ENCODE peak calls at places on chromosome 14, in seven cellular contexts. E is fibroblast of pulmonary artery, Y is psoas muscle, A is astrocyte of the spinal cord, V is Panc1, U is fibroblast of lung, K is tibial artery. Q is an unnamed sample.

GRCh38 chr14:23284654-23285529 is 1.0 kb downstream of the HOMEZ start:
- DNase-seq in E (peak), Y (no peak), A (no peak), V (no peak), U (peak), K (no peak), Q (no peak)

GRCh38 chr14:99654235-99655000 is 9.5 kb downstream of the HHIPL1 start:
- DNase-seq in E (peak), Y (peak), A (peak), V (no peak), U (peak), K (peak), Q (no peak)

GRCh38 chr14:22824711-22825359 is 4.9 kb upstream of the MRPL52 start:
- DNase-seq in E (peak), Y (no peak), A (peak), V (no peak), U (peak), K (no peak), Q (no peak)

GRCh38 chr14:68546839-68547238 is 246.0 kb downstream of the ZFP36L1 start:
- DNase-seq in E (peak), Y (no peak), A (peak), V (no peak), U (peak), K (peak), Q (no peak)

GRCh38 chr14:54123836-54124235 is 167.2 kb upstream of the BMP4 start:
- DNase-seq in E (no peak), Y (no peak), A (peak), V (no peak), U (peak), K (no peak), Q (no peak)

GRCh38 chr14:102403028-102403427 is 40.3 kb downstream of the TECPR2 start:
- DNase-seq in E (peak), Y (no peak), A (peak), V (no peak), U (no peak), K (no peak), Q (no peak)

GRCh38 chr14:99338313-99338712 is 66.3 kb upstream of the BCL11B start:
- DNase-seq in E (no peak), Y (no peak), A (no peak), V (no peak), U (no peak), K (no peak), Q (no peak)

GRCh38 chr14:62301076-62301475 is 538.9 kb downstream of the SNAPC1 start:
- DNase-seq in E (no peak), Y (no peak), A (peak), V (no peak), U (peak), K (no peak), Q (no peak)

GRCh38 chr14:39426605-39427004 is 5.6 kb downstream of the FBXO33 start:
- DNase-seq in E (peak), Y (no peak), A (peak), V (peak), U (peak), K (no peak), Q (peak)

GRCh38 chr14:93748208-93749080 is 39.8 kb downstream of the PRIMA1 start:
- DNase-seq in E (no peak), Y (no peak), A (no peak), V (no peak), U (no peak), K (no peak), Q (no peak)

GRCh38 chr14:31025335-31026075 is at the start of gene AP4S1:
- DNase-seq in E (peak), Y (peak), A (peak), V (no peak), U (no peak), K (peak), Q (peak)

GRCh38 chr14:75011356-75012097 is 8.8 kb downstream of the EIF2B2 start:
- DNase-seq in E (peak), Y (no peak), A (peak), V (no peak), U (peak), K (no peak), Q (no peak)

GRCh38 chr14:36383674-36384421 is 63.4 kb upstream of the MBIP start:
- DNase-seq in E (no peak), Y (peak), A (no peak), V (no peak), U (no peak), K (peak), Q (no peak)

GRCh38 chr14:22251090-22251489 is 337.9 kb downstream of the DAD1 start:
- DNase-seq in E (no peak), Y (no peak), A (no peak), V (no peak), U (no peak), K (no peak), Q (no peak)

GRCh38 chr14:60649815-60650381 is 621 bp upstream of the SIX1 start:
- DNase-seq in E (no peak), Y (no peak), A (peak), V (no peak), U (no peak), K (no peak), Q (no peak)

GRCh38 chr14:33590891-33591630 is 359.8 kb downstream of the EGLN3 start:
- DNase-seq in E (peak), Y (no peak), A (no peak), V (no peak), U (peak), K (no peak), Q (no peak)

GRCh38 chr14:69924181-69924580 is 45.0 kb downstream of the SMOC1 start:
- DNase-seq in E (no peak), Y (no peak), A (peak), V (no peak), U (peak), K (no peak), Q (no peak)

GRCh38 chr14:71588028-71588427 is 344.2 kb upstream of the RGS6 start:
- DNase-seq in E (peak), Y (no peak), A (peak), V (no peak), U (peak), K (no peak), Q (no peak)

GRCh38 chr14:40574780-40575179 is 1031.9 kb upstream of the LRFN5 start:
- DNase-seq in E (no peak), Y (no peak), A (no peak), V (no peak), U (no peak), K (no peak), Q (no peak)

GRCh38 chr14:95956601-95957460 is 80.2 kb downstream of the TUNAR start:
- DNase-seq in E (no peak), Y (no peak), A (no peak), V (no peak), U (no peak), K (no peak), Q (no peak)

GRCh38 chr14:68694516-68695235 is 98.2 kb downstream of the ZFP36L1 start:
- DNase-seq in E (peak), Y (no peak), A (peak), V (no peak), U (peak), K (peak), Q (no peak)

GRCh38 chr14:55272922-55273321 is 1.7 kb downstream of the FBXO34 start:
- DNase-seq in E (no peak), Y (no peak), A (no peak), V (no peak), U (no peak), K (no peak), Q (no peak)
- H3K4me3 ChIP-seq in E (peak), Y (peak), A (no peak), V (peak), U (peak), K (no peak), Q (no peak)

GRCh38 chr14:76537912-76538647 is 162.1 kb downstream of the ESRRB start:
- DNase-seq in E (no peak), Y (no peak), A (no peak), V (no peak), U (no peak), K (no peak), Q (no peak)
- H3K4me3 ChIP-seq in E (no peak), Y (no peak), A (no peak), V (no peak), U (no peak), K (no peak), Q (no peak)

GRCh38 chr14:20428802-20429201 is 7.2 kb downstream of the KLHL33 start:
- DNase-seq in E (no peak), Y (no peak), A (no peak), V (no peak), U (no peak), K (no peak), Q (no peak)
- H3K4me3 ChIP-seq in E (no peak), Y (no peak), A (no peak), V (no peak), U (no peak), K (no peak), Q (no peak)

GRCh38 chr14:52313903-52314481 is at the start of gene PTGER2:
- DNase-seq in E (peak), Y (peak), A (peak), V (no peak), U (peak), K (peak), Q (peak)

GRCh38 chr14:52313493-52313881 is 625 bp upstream of the PTGER2 start:
- DNase-seq in E (peak), Y (no peak), A (no peak), V (no peak), U (no peak), K (no peak), Q (peak)

GRCh38 chr14:52315355-52315718 is 1.2 kb downstream of the PTGER2 start:
- DNase-seq in E (no peak), Y (no peak), A (no peak), V (no peak), U (no peak), K (no peak), Q (peak)

GRCh38 chr14:52314521-52315354 is 626 bp downstream of the PTGER2 start:
- DNase-seq in E (no peak), Y (peak), A (peak), V (no peak), U (peak), K (no peak), Q (peak)

GRCh38 chr14:52312872-52313492 is 1.1 kb upstream of the PTGER2 start:
- DNase-seq in E (peak), Y (no peak), A (no peak), V (no peak), U (peak), K (no peak), Q (no peak)
- H3K4me3 ChIP-seq in E (peak), Y (peak), A (peak), V (no peak), U (peak), K (peak), Q (peak)

Q was measured in CD4-positive, alpha-beta memory T cell.